ENCODE peak calls at places on chromosome 1, in ten cellular contexts. Y is fibroblast of mammary gland; N is pulmonary artery endothelial cell; F is neural progenitor cell; X is HEK293T; V is body of pancreas; B is dorsolateral prefrontal cortex; G is RPMI7951; U is putamen; J is effector CD4-positive, alpha-beta T cell. R is an unnamed sample.

GRCh38 chr1:66575739-66576138 is 41.8 kb downstream of the SGIP1 start:
- DNase-seq in G (peak; percentile 52), J (no peak), B (no peak), Y (peak; percentile 95), V (no peak), F (no peak), N (no peak), X (no peak), U (no peak), R (no peak)

GRCh38 chr1:100622506-100622905 is 84.6 kb downstream of the GPR88 start:
- DNase-seq in B (no peak), X (no peak), V (no peak), J (no peak), N (no peak), Y (no peak), F (peak; percentile 31), U (no peak), G (no peak), R (no peak)

GRCh38 chr1:72202761-72203160 is 79.6 kb downstream of the NEGR1 start:
- DNase-seq in J (no peak), X (no peak), U (no peak), N (no peak), Y (peak; percentile 58), V (no peak), B (no peak), G (peak; percentile 2), F (no peak), R (no peak)

GRCh38 chr1:178939328-178939727 is 68.5 kb upstream of the ANGPTL1 start:
- DNase-seq in F (no peak), G (no peak), B (no peak), N (no peak), J (no peak), V (no peak), Y (peak; percentile 54), X (no peak), U (no peak), R (no peak)

GRCh38 chr1:200153277-200154055 is 126.0 kb downstream of the NR5A2 start:
- DNase-seq in U (no peak), Y (no peak), N (peak; percentile 3), B (no peak), J (peak; percentile 48), V (no peak), X (no peak), F (no peak), G (no peak), R (no peak)

GRCh38 chr1:164563821-164564251 is 4.9 kb downstream of the PBX1 start:
- DNase-seq in N (no peak), G (no peak), Y (peak; percentile 45), V (no peak), U (no peak), B (no peak), X (no peak), F (no peak), J (no peak), R (no peak)

GRCh38 chr1:24742090-24742938 is 2.9 kb upstream of the CLIC4 start:
- DNase-seq in F (no peak), N (no peak), J (no peak), U (no peak), X (no peak), G (peak; percentile 55), Y (peak; percentile 51), V (no peak), B (no peak), R (no peak)

GRCh38 chr1:6601049-6601864 is 1.4 kb downstream of the KLHL21 start:
- DNase-seq in B (peak; percentile 63), Y (peak; percentile 99), U (peak; percentile 78), N (no peak), J (peak; percentile 68), V (peak; percentile 94), G (peak; percentile 95), X (no peak), F (peak; percentile 43), R (no peak)

GRCh38 chr1:146012703-146013565 is 8.6 kb downstream of the HJV start:
- DNase-seq in U (no peak), G (peak; percentile 82), F (peak; percentile 66), N (no peak), V (peak; percentile 59), X (peak; percentile 65), Y (peak; percentile 89), B (no peak), J (peak; percentile 57), R (no peak)